ENCODE peak calls at places on chromosomes 3 and 15, in six cellular contexts. K is mesendoderm, L is neuronal stem cell, D is IMR-90, V is H1, T is trophoblast cell. N is an unnamed sample.

GRCh38 chr3:12906916-12907290 is 65.5 kb upstream of the RPL32 start:
- DNase-seq in K (no peak), L (no peak), D (no peak), V (no peak), T (no peak), N (no peak)

GRCh38 chr3:129893616-129894070 is at the start of gene TMCC1:
- DNase-seq in K (peak; percentile 96), L (peak; percentile 86), D (peak; percentile 64), V (peak; percentile 87), T (peak; percentile 97), N (peak; percentile 93)

GRCh38 chr3:133114198-133114597 is 76.0 kb downstream of the TMEM108 start:
- DNase-seq in K (no peak), L (no peak), D (peak; percentile 21), V (no peak), T (no peak), N (no peak)

GRCh38 chr15:55186331-55186730 is 10.4 kb downstream of the RSL24D1 start:
- DNase-seq in K (no peak), L (no peak), D (no peak), V (no peak), T (no peak), N (no peak)

GRCh38 chr3:132210476-132211346 is 106.5 kb upstream of the ACP3 start:
- DNase-seq in K (peak; percentile 73), L (peak; percentile 12), D (no peak), V (peak; percentile 84), T (peak; percentile 77), N (peak; percentile 63)

GRCh38 chr3:62135731-62136130 is 237.6 kb downstream of the FEZF2 start:
- DNase-seq in K (no peak), L (no peak), D (no peak), V (no peak), T (no peak), N (no peak)

GRCh38 chr3:29338981-29339833 is 58.3 kb downstream of the RBMS3 start:
- DNase-seq in K (no peak), L (no peak), D (peak; percentile 60), V (no peak), T (no peak), N (no peak)

GRCh38 chr15:73996939-73997338 is 2.4 kb downstream of the PML start:
- DNase-seq in K (no peak), L (no peak), D (no peak), V (no peak), T (no peak), N (no peak)

GRCh38 chr15:52233405-52233804 is 42.2 kb upstream of the GNB5 start:
- DNase-seq in K (no peak), L (no peak), D (peak; percentile 12), V (no peak), T (no peak), N (no peak)

GRCh38 chr3:194773216-194773615 is 87.5 kb downstream of the FAM43A start:
- DNase-seq in K (peak; percentile 13), L (no peak), D (no peak), V (no peak), T (no peak), N (no peak)

GRCh38 chr15:34810455-34811146 is 15.3 kb upstream of the ACTC1 start:
- DNase-seq in K (peak; percentile 51), L (no peak), D (peak; percentile 100), V (no peak), T (peak; percentile 99), N (no peak)

GRCh38 chr3:73452731-73453130 is 172.0 kb downstream of the PDZRN3 start:
- DNase-seq in K (no peak), L (no peak), D (no peak), V (no peak), T (no peak), N (no peak)

GRCh38 chr3:135851201-135852061 is 114.1 kb upstream of the PPP2R3A start:
- DNase-seq in K (no peak), L (no peak), D (no peak), V (no peak), T (no peak), N (no peak)

GRCh38 chr15:88218557-88219214 is 37.9 kb downstream of the NTRK3 start:
- DNase-seq in K (no peak), L (no peak), D (no peak), V (no peak), T (no peak), N (no peak)

GRCh38 chr3:170806141-170806540 is 63.9 kb downstream of the RPL22L1 start:
- DNase-seq in K (no peak), L (no peak), D (no peak), V (no peak), T (no peak), N (no peak)

GRCh38 chr3:170806676-170807075 is 63.3 kb downstream of the RPL22L1 start:
- DNase-seq in K (no peak), L (no peak), D (no peak), V (no peak), T (no peak), N (no peak)

GRCh38 chr3:170809021-170809974 is 60.7 kb downstream of the RPL22L1 start:
- DNase-seq in K (peak; percentile 93), L (peak; percentile 32), D (peak; percentile 83), V (no peak), T (peak; percentile 64), N (peak; percentile 61)

GRCh38 chr3:170809975-170810357 is 60.0 kb downstream of the RPL22L1 start:
- DNase-seq in K (no peak), L (no peak), D (peak; percentile 64), V (no peak), T (no peak), N (no peak)

DNA sequence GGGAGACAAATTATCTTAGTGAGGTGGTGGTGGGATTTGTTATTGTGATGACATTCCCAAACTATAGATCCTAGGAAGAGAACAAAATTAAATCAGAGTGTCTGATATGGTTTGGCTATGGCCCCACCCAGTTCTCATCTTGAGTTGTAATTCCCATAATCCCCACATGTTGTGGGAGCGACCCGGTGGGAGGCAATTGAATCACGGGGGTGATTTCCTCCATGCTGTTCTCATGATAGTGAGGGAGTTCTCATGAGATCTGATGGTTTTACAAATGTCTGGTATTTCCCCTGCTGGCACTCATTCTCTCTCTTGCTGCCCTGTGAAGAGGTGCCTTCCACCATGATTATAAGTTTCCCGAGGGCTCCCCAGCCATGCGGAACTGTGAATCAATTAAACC is 62.0 kb downstream of the RPL22L1 start:
- DNase-seq in K (no peak), L (no peak), D (no peak), V (no peak), T (no peak), N (no peak)
- H2BK120ac ChIP-seq in K (no peak overlapping the region), L (no peak overlapping the region), D (peak overlapping the region; percentile 89), V (no peak overlapping the region), T (no peak overlapping the region), N (no peak overlapping the region)

GRCh38 chr15:96323250-96324162 is 7.0 kb upstream of the NR2F2 start:
- DNase-seq in K (no peak), L (peak; percentile 69), D (no peak), V (peak; percentile 68), T (no peak), N (no peak)
- H2BK120ac ChIP-seq in K (no peak overlapping the region), L (peak overlapping the region; percentile 56), D (peak overlapping the region; percentile 82), V (no peak overlapping the region), T (peak overlapping the region; percentile 83), N (no peak overlapping the region)

GRCh38 chr3:149342413-149343340 is 9.2 kb upstream of the TM4SF18 start:
- DNase-seq in K (no peak), L (no peak), D (peak; percentile 94), V (no peak), T (peak; percentile 3), N (no peak)
- H2BK120ac ChIP-seq in K (no peak overlapping the region), L (no peak overlapping the region), D (peak overlapping the region; percentile 66), V (no peak overlapping the region), T (no peak overlapping the region), N (no peak overlapping the region)

GRCh38 chr3:184770541-184770940 is 41.4 kb upstream of the VPS8 start:
- DNase-seq in K (no peak), L (no peak), D (no peak), V (no peak), T (no peak), N (no peak)
- H2BK120ac ChIP-seq in K (no peak overlapping the region), L (no peak overlapping the region), D (no peak overlapping the region), V (no peak overlapping the region), T (no peak overlapping the region), N (no peak overlapping the region)

DNA sequence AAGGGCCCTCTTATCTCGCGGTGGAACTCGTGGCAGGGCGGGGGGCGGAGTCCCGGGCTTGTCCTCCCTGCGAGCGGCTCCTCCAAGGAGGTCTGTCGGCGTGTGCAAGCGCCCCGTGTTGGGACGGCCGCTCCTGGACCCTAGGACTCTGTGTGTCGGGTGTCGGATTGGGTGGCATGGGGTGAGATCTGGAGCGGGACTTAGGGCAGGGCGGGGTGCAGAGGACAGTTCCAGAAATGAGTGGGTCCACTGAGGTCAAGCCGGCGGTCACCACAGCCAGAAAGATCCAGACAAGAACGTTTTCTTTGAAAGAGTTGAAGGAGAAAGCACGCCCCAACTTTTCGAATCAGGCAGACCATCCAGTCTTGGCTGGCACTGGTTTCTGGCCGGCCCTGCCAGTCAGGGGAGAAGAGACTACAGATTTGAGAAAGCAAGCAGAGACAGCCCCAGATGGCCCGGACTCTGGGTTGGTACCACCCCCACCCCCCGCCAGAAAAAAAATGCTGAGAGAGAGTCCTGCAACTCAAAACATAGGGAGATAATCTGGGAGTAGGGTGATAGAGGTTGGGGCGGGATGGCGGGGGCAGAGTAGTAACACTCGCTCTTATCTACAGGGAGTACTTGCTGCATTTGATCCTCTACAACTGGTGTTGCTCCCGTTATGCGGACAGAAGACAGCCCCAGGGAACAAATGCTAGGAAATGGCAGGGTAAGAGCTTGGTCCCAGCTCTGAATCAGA is 829 bp upstream of the CISH start:
- DNase-seq in K (no peak), L (no peak), D (no peak), V (no peak), T (no peak), N (no peak)
- H2BK120ac ChIP-seq in K (no peak overlapping the region), L (no peak overlapping the region), D (peak overlapping the region; percentile 12), V (no peak overlapping the region), T (no peak overlapping the region), N (no peak overlapping the region)